ENCODE peak calls at places on chromosomes 2 and 18, in four cellular contexts. One of them, this sample, is unnamed.

GRCh38 chr2:179443175-179443574 is 178.5 kb upstream of the SESTD1 start:
- DNase-seq in left lung: no peak
- DNase-seq in fibroblast of villous mesenchyme: no peak
- DNase-seq in brain microvascular endothelial cell: no peak
- DNase-seq in this sample: no peak

GRCh38 chr18:39647627-39648502 is 2082.3 kb upstream of the CELF4 start:
- DNase-seq in fibroblast of villous mesenchyme: peak; percentile 83
- DNase-seq in left lung: no peak
- DNase-seq in brain microvascular endothelial cell: peak; percentile 89
- DNase-seq in this sample: peak; percentile 95

GRCh38 chr2:45681675-45682074 is 30.2 kb downstream of the PRKCE start:
- DNase-seq in brain microvascular endothelial cell: peak; percentile 84
- DNase-seq in left lung: no peak
- DNase-seq in fibroblast of villous mesenchyme: peak; percentile 74
- DNase-seq in this sample: peak; percentile 82

GRCh38 chr18:37669991-37670534 is 104.5 kb upstream of the CELF4 start:
- DNase-seq in brain microvascular endothelial cell: no peak
- DNase-seq in left lung: peak; percentile 63
- DNase-seq in fibroblast of villous mesenchyme: no peak
- DNase-seq in this sample: no peak

GRCh38 chr18:48326901-48327675 is 82.1 kb downstream of the ZBTB7C start:
- DNase-seq in brain microvascular endothelial cell: peak; percentile 56
- DNase-seq in fibroblast of villous mesenchyme: peak; percentile 52
- DNase-seq in left lung: no peak
- DNase-seq in this sample: peak; percentile 52

GRCh38 chr18:47996091-47996541 is 65.7 kb upstream of the SMAD2 start:
- DNase-seq in fibroblast of villous mesenchyme: no peak
- DNase-seq in left lung: no peak
- DNase-seq in brain microvascular endothelial cell: no peak
- DNase-seq in this sample: no peak

GRCh38 chr2:238865015-238865719 is 17.3 kb downstream of the TWIST2 start:
- DNase-seq in brain microvascular endothelial cell: no peak
- DNase-seq in left lung: peak; percentile 56
- DNase-seq in fibroblast of villous mesenchyme: no peak
- DNase-seq in this sample: no peak

GRCh38 chr2:3107567-3107966 is 270.1 kb downstream of the EIPR1 start:
- DNase-seq in brain microvascular endothelial cell: no peak
- DNase-seq in fibroblast of villous mesenchyme: no peak
- DNase-seq in left lung: no peak
- DNase-seq in this sample: no peak

GRCh38 chr2:230582851-230583283 is 129.8 kb upstream of the CAB39 start:
- DNase-seq in left lung: no peak
- DNase-seq in brain microvascular endothelial cell: peak; percentile 64
- DNase-seq in fibroblast of villous mesenchyme: peak; percentile 12
- DNase-seq in this sample: peak; percentile 64

GRCh38 chr2:88874063-88874657 is 182.7 kb downstream of the RPIA start:
- DNase-seq in brain microvascular endothelial cell: peak; percentile 56
- DNase-seq in left lung: no peak
- DNase-seq in fibroblast of villous mesenchyme: peak; percentile 58
- DNase-seq in this sample: peak; percentile 65

GRCh38 chr2:241063587-241063986 is 38.5 kb downstream of the MTERF4 start:
- DNase-seq in fibroblast of villous mesenchyme: no peak
- DNase-seq in brain microvascular endothelial cell: no peak
- DNase-seq in left lung: peak; percentile 70
- DNase-seq in this sample: no peak

GRCh38 chr2:33412920-33413319 is 63.5 kb upstream of the RASGRP3 start:
- DNase-seq in left lung: no peak
- DNase-seq in fibroblast of villous mesenchyme: peak; percentile 69
- DNase-seq in brain microvascular endothelial cell: peak; percentile 61
- DNase-seq in this sample: peak; percentile 77

GRCh38 chr2:66058675-66059074 is 376.2 kb upstream of the MEIS1 start:
- DNase-seq in fibroblast of villous mesenchyme: no peak
- DNase-seq in left lung: no peak
- DNase-seq in brain microvascular endothelial cell: no peak
- DNase-seq in this sample: no peak

GRCh38 chr18:61894751-61895524 is 2.1 kb upstream of the RNF152 start:
- DNase-seq in brain microvascular endothelial cell: no peak
- DNase-seq in fibroblast of villous mesenchyme: peak; percentile 15
- DNase-seq in left lung: no peak
- DNase-seq in this sample: no peak

GRCh38 chr18:79708412-79708811 is 28.8 kb downstream of the CTDP1 start:
- DNase-seq in fibroblast of villous mesenchyme: no peak
- DNase-seq in left lung: no peak
- DNase-seq in brain microvascular endothelial cell: no peak
- DNase-seq in this sample: no peak

GRCh38 chr2:213995400-213996105 is 415.3 kb upstream of the VWC2L start:
- DNase-seq in brain microvascular endothelial cell: peak; percentile 73
- DNase-seq in left lung: no peak
- DNase-seq in fibroblast of villous mesenchyme: peak; percentile 13
- DNase-seq in this sample: peak; percentile 86

GRCh38 chr18:24231773-24232735 is 93.2 kb downstream of the CABYR start:
- DNase-seq in brain microvascular endothelial cell: no peak
- DNase-seq in left lung: no peak
- DNase-seq in fibroblast of villous mesenchyme: peak; percentile 30
- DNase-seq in this sample: peak; percentile 33

GRCh38 chr18:5979176-5979888 is 84.0 kb upstream of the TMEM200C start:
- DNase-seq in left lung: no peak
- DNase-seq in brain microvascular endothelial cell: no peak
- DNase-seq in fibroblast of villous mesenchyme: no peak
- DNase-seq in this sample: no peak

GRCh38 chr18:74445585-74445984 is 11.5 kb downstream of the DIPK1C start:
- DNase-seq in fibroblast of villous mesenchyme: no peak
- DNase-seq in brain microvascular endothelial cell: no peak
- DNase-seq in left lung: no peak
- DNase-seq in this sample: no peak

GRCh38 chr2:238415036-238415764 is 11.5 kb upstream of the ASB1 start:
- DNase-seq in left lung: no peak
- DNase-seq in fibroblast of villous mesenchyme: no peak
- DNase-seq in brain microvascular endothelial cell: no peak
- DNase-seq in this sample: no peak

GRCh38 chr2:205642562-205643350 is 39.5 kb upstream of the NRP2 start:
- DNase-seq in brain microvascular endothelial cell: no peak
- DNase-seq in left lung: no peak
- DNase-seq in fibroblast of villous mesenchyme: no peak
- DNase-seq in this sample: no peak

GRCh38 chr2:37676274-37676673 is 4.8 kb upstream of the CDC42EP3 start:
- DNase-seq in fibroblast of villous mesenchyme: no peak
- DNase-seq in left lung: no peak
- DNase-seq in brain microvascular endothelial cell: no peak
- DNase-seq in this sample: peak; percentile 79

GRCh38 chr2:9703085-9703641 is 72.4 kb upstream of the YWHAQ start:
- DNase-seq in brain microvascular endothelial cell: peak; percentile 27
- DNase-seq in fibroblast of villous mesenchyme: peak; percentile 96
- DNase-seq in left lung: no peak
- DNase-seq in this sample: peak; percentile 92

GRCh38 chr2:160928854-160929301 is 231.3 kb upstream of the TANK start:
- DNase-seq in fibroblast of villous mesenchyme: peak; percentile 11
- DNase-seq in left lung: no peak
- DNase-seq in brain microvascular endothelial cell: peak; percentile 39
- DNase-seq in this sample: peak; percentile 71

GRCh38 chr18:36411745-36412168 is 114.2 kb downstream of the FHOD3 start:
- DNase-seq in brain microvascular endothelial cell: peak; percentile 36
- DNase-seq in fibroblast of villous mesenchyme: peak; percentile 12
- DNase-seq in left lung: no peak
- DNase-seq in this sample: peak; percentile 42
- TF ChIP-seq CTCF in brain microvascular endothelial cell: peak; percentile 77
- TF ChIP-seq CTCF in fibroblast of villous mesenchyme: peak; percentile 42
- TF ChIP-seq CTCF in left lung: no peak
- TF ChIP-seq CTCF in this sample: peak; percentile 49

DNA sequence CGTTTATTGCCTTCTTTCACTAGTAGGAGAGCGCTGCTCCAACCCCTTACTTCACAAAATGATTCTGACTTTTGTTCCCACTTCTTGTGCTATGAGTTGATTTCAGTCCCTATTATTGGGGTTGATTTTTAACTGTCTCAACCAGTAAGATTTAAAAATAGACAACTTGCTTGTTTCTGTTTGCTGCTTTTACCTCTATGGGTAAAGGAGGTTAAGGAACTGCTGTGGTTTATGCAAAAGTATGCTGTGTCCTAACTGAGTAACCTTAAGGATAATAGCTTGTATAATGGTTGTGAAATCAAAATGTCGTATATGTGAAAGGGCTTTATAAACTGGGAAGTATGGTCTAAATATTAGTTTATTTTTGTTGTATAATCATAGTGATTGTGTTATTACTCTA is 22.6 kb downstream of the ALMS1 start:
- DNase-seq in fibroblast of villous mesenchyme: no peak
- DNase-seq in left lung: no peak
- DNase-seq in brain microvascular endothelial cell: no peak
- DNase-seq in this sample: no peak
- TF ChIP-seq CTCF in fibroblast of villous mesenchyme: no peak
- TF ChIP-seq CTCF in left lung: no peak
- TF ChIP-seq CTCF in brain microvascular endothelial cell: no peak
- TF ChIP-seq CTCF in this sample: no peak

DNA sequence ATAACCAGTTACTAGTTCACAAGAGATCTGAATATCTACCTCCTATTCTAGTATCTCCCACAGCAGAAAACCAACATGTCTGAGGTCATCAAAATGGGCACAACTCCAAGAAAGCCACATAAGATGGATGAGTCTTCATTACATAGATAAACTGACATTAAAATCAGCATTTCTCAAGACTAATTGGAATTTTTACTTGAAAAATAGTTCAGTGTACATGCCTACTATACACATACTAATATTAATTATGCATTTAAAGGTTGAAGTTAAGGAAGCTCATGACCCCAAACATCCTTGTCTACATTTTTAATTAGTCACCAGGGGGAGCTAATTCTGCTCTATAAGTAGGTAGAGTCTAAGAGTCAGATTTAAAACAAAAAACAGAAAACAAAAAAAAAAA is 41.9 kb downstream of the ZNF521 start:
- DNase-seq in left lung: no peak
- DNase-seq in fibroblast of villous mesenchyme: peak; percentile 46
- DNase-seq in brain microvascular endothelial cell: peak; percentile 85
- DNase-seq in this sample: peak; percentile 74
- TF ChIP-seq CTCF in left lung: no peak
- TF ChIP-seq CTCF in fibroblast of villous mesenchyme: peak; percentile 40
- TF ChIP-seq CTCF in brain microvascular endothelial cell: no peak
- TF ChIP-seq CTCF in this sample: peak; percentile 14

GRCh38 chr18:43277164-43277600 is at the start of gene SYT4:
- DNase-seq in fibroblast of villous mesenchyme: peak; percentile 32
- DNase-seq in left lung: peak; percentile 64
- DNase-seq in brain microvascular endothelial cell: peak; percentile 74
- DNase-seq in this sample: peak; percentile 78

GRCh38 chr18:43276471-43276870 is 819 bp downstream of the SYT4 start:
- DNase-seq in brain microvascular endothelial cell: no peak
- DNase-seq in left lung: no peak
- DNase-seq in fibroblast of villous mesenchyme: no peak
- DNase-seq in this sample: no peak

GRCh38 chr18:43278401-43278800 is 1.1 kb upstream of the SYT4 start:
- DNase-seq in left lung: no peak
- DNase-seq in fibroblast of villous mesenchyme: no peak
- DNase-seq in brain microvascular endothelial cell: no peak
- DNase-seq in this sample: no peak

GRCh38 chr18:43283299-43283698 is 6.0 kb upstream of the SYT4 start:
- DNase-seq in fibroblast of villous mesenchyme: no peak
- DNase-seq in left lung: peak; percentile 46
- DNase-seq in brain microvascular endothelial cell: no peak
- DNase-seq in this sample: no peak

GRCh38 chr18:43279015-43279758 is 1.9 kb upstream of the SYT4 start:
- DNase-seq in brain microvascular endothelial cell: no peak
- DNase-seq in fibroblast of villous mesenchyme: no peak
- DNase-seq in left lung: no peak
- DNase-seq in this sample: peak; percentile 25
- TF ChIP-seq CTCF in brain microvascular endothelial cell: no peak
- TF ChIP-seq CTCF in fibroblast of villous mesenchyme: no peak
- TF ChIP-seq CTCF in left lung: no peak
- TF ChIP-seq CTCF in this sample: no peak

This sample was measured in astrocyte of the spinal cord.